ENCODE peak calls at places on chromosomes 11 and 22, in five cellular contexts. C is HEK293T, O is GM12878, U is IMR-90, V is A549. E is an unnamed sample.

GRCh38 chr11:75849917-75850316 is 34.9 kb downstream of the UVRAG start:
- DNase-seq in C (no peak), O (no peak), U (no peak), V (no peak), E (peak; percentile 50)

GRCh38 chr11:64960719-64961118 is 11.2 kb downstream of the MAJIN start:
- DNase-seq in C (no peak), O (no peak), U (no peak), V (no peak), E (peak; percentile 24)

GRCh38 chr11:17036666-17037658 is 22.7 kb upstream of the PLEKHA7 start:
- DNase-seq in C (no peak), O (no peak), U (no peak), V (no peak), E (no peak)

GRCh38 chr22:27840436-27840835 is 38.9 kb upstream of the MN1 start:
- DNase-seq in C (no peak), O (no peak), U (no peak), V (no peak), E (no peak)

GRCh38 chr11:32561835-32562234 is 21.8 kb upstream of the EIF3M start:
- DNase-seq in C (no peak), O (no peak), U (no peak), V (no peak), E (no peak)

GRCh38 chr11:61764606-61765260 is 12.3 kb downstream of the MYRF start:
- DNase-seq in C (no peak), O (no peak), U (no peak), V (no peak), E (peak; percentile 59)

GRCh38 chr11:836274-836673 is 3.5 kb downstream of the CD151 start:
- DNase-seq in C (no peak), O (no peak), U (no peak), V (no peak), E (no peak)

GRCh38 chr11:78298216-78298860 is 109.6 kb downstream of the USP35 start:
- DNase-seq in C (no peak), O (no peak), U (peak; percentile 41), V (no peak), E (no peak)

GRCh38 chr22:23509571-23510302 is 70.4 kb downstream of the IGLL1 start:
- DNase-seq in C (no peak), O (no peak), U (peak; percentile 10), V (no peak), E (no peak)

GRCh38 chr22:34111210-34111824 is 191.0 kb upstream of the LARGE1 start:
- DNase-seq in C (peak; percentile 65), O (no peak), U (no peak), V (peak; percentile 13), E (peak; percentile 11)
- TF ChIP-seq BHLHE40 in C (no peak), O (no peak), U (no peak), V (no peak), E (no peak)

GRCh38 chr11:120226714-120227113 is 13.2 kb upstream of the POU2F3 start:
- DNase-seq in C (no peak), O (no peak), U (no peak), V (no peak), E (no peak)
- TF ChIP-seq BHLHE40 in C (no peak), O (no peak), U (no peak), V (no peak), E (no peak)

DNA sequence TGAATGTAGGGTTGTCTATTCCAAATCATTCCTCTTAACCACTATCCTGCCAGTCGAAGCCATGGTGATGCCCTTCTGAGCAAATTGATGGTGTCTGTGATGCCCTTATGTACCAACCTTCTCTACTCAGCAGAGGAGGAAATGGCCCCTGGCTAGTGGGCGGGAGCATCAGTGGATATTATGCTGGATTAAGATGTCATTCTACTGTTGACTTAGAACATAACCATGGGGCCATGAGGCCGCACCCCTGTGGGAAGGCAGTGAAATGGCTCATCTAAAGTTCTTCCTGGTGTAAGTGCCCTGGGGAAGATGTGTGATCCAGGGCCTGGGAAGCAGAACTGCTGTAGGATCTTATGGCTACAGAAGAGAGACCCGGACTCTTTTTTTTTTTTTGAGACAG is 20.7 kb upstream of the P2RY2 start:
- DNase-seq in C (no peak), O (no peak), U (no peak), V (no peak), E (no peak)
- TF ChIP-seq BHLHE40 in C (no peak), O (no peak), U (no peak), V (no peak), E (no peak)

GRCh38 chr11:117584056-117584830 is 212.8 kb downstream of the DSCAML1 start:
- DNase-seq in C (no peak), O (no peak), U (peak; percentile 2), V (no peak), E (no peak)

GRCh38 chr11:117579148-117579547 is 217.9 kb downstream of the DSCAML1 start:
- DNase-seq in C (no peak), O (no peak), U (no peak), V (no peak), E (no peak)

GRCh38 chr11:117582491-117582890 is 214.5 kb downstream of the DSCAML1 start:
- DNase-seq in C (no peak), O (no peak), U (no peak), V (no peak), E (no peak)

GRCh38 chr11:117583063-117583801 is 213.8 kb downstream of the DSCAML1 start:
- DNase-seq in C (no peak), O (no peak), U (no peak), V (no peak), E (no peak)

GRCh38 chr11:117580866-117581265 is 216.2 kb downstream of the DSCAML1 start:
- DNase-seq in C (no peak), O (no peak), U (no peak), V (no peak), E (no peak)
- TF ChIP-seq BHLHE40 in C (no peak), O (no peak), U (no peak), V (no peak), E (no peak)